ENCODE peak calls at places on chromosome 6, in four cellular contexts. K is brain microvascular endothelial cell, X is suprapubic skin, P is left lung. S is an unnamed sample.

GRCh38 chr6:168247456-168248147 is 72.0 kb downstream of the DACT2 start:
- DNase-seq in K (peak), X (no peak), P (no peak), S (no peak)

GRCh38 chr6:158231551-158232444 is 63.6 kb downstream of the GTF2H5 start:
- DNase-seq in K (peak), X (no peak), P (peak), S (peak)

GRCh38 chr6:11729083-11729482 is 49.5 kb downstream of the ADTRP start:
- DNase-seq in K (no peak), X (no peak), P (no peak), S (no peak)

GRCh38 chr6:31900917-31901414 is 920 bp downstream of the ZBTB12 start:
- DNase-seq in K (no peak), X (no peak), P (peak), S (no peak)

GRCh38 chr6:42118162-42119001 is 24.0 kb downstream of the C6orf132 start:
- DNase-seq in K (no peak), X (no peak), P (peak), S (no peak)

GRCh38 chr6:30325873-30326445 is 768 bp upstream of the TRIM39 start:
- DNase-seq in K (no peak), X (no peak), P (peak), S (no peak)

GRCh38 chr6:107323133-107323785 is 136.1 kb downstream of the PDSS2 start:
- DNase-seq in K (peak), X (no peak), P (no peak), S (no peak)

GRCh38 chr6:2038096-2038495 is 207.3 kb downstream of the GMDS start:
- DNase-seq in K (peak), X (no peak), P (no peak), S (no peak)

GRCh38 chr6:143157146-143157545 is 96.5 kb downstream of the AIG1 start:
- DNase-seq in K (no peak), X (no peak), P (no peak), S (no peak)

GRCh38 chr6:107179004-107179403 is 63.7 kb upstream of the BEND3 start:
- DNase-seq in K (peak), X (no peak), P (no peak), S (no peak)

GRCh38 chr6:18530201-18530600 is 143.1 kb downstream of the RNF144B start:
- DNase-seq in K (no peak), X (no peak), P (no peak), S (no peak)

GRCh38 chr6:30842754-30843610 is 41.3 kb upstream of the DDR1 start:
- DNase-seq in K (no peak), X (no peak), P (no peak), S (no peak)

GRCh38 chr6:71181565-71181964 is 107.0 kb upstream of the OGFRL1 start:
- DNase-seq in K (peak), X (no peak), P (no peak), S (no peak)

GRCh38 chr6:54754406-54754805 is 92.2 kb upstream of the FAM83B start:
- DNase-seq in K (no peak), X (no peak), P (no peak), S (no peak)

GRCh38 chr6:134675110-134676038 is 274.5 kb downstream of the ALDH8A1 start:
- DNase-seq in K (no peak), X (no peak), P (no peak), S (no peak)

GRCh38 chr6:75488026-75488425 is 5.6 kb downstream of the FILIP1 start:
- DNase-seq in K (peak), X (no peak), P (no peak), S (no peak)

GRCh38 chr6:89734526-89734925 is 85.1 kb downstream of the MDN1 start:
- DNase-seq in K (peak), X (no peak), P (no peak), S (no peak)

GRCh38 chr6:98747960-98748359 is 86.4 kb upstream of the POU3F2 start:
- DNase-seq in K (no peak), X (no peak), P (no peak), S (no peak)

GRCh38 chr6:38262041-38262440 is 377.7 kb downstream of the BTBD9 start:
- DNase-seq in K (peak), X (no peak), P (no peak), S (no peak)

DNA sequence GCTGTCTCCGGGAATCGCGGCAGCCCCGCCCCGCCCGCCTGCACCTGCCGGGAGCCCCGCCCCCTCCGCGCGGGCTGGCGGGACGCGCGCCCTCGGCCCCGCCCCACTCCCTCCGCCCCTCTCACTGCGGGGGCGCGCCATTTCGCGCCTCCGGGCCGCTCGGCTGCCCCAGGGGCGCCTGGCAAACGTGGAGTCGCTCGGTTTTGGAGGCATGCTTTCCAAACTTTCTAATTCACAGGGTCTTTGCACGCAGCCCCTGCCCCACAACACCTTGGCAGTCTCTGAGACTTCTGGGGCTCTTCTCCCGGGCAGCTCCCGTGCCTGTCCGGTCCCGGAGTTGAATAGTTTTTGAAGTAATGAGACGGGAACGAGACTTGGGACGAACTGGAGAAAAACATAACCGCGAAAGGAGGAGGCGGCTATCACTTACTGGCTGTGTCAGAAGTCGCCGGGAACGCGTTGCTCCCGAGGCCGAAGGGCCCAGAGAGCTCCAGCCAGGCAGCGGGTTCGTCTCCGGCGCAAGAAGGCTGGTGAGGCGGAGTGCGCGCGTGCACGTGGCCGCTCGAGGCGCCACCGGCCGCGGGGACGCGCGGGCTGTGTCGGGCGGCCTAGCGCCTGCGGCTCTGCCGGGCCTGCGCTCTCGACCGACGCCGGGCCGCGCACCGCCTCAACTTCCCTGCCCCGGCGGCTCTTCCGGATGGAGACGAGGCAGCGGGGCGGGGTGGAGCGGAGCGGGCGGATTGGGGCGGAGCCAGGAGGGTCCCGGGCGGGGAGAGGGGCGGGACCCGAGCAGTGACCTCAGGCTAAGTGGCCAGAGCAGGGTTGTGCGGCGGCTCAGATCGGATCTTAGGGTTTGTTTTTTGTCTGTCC is at the start of gene MCM9:
- DNase-seq in K (peak), X (peak), P (peak), S (peak)
- TF ChIP-seq CTCF in K (no peak), X (no peak), P (no peak), S (no peak)

GRCh38 chr6:10451394-10451793 is 36.5 kb upstream of the TFAP2A start:
- DNase-seq in K (no peak), X (no peak), P (no peak), S (no peak)
- TF ChIP-seq CTCF in K (peak), X (no peak), P (no peak), S (no peak)

DNA sequence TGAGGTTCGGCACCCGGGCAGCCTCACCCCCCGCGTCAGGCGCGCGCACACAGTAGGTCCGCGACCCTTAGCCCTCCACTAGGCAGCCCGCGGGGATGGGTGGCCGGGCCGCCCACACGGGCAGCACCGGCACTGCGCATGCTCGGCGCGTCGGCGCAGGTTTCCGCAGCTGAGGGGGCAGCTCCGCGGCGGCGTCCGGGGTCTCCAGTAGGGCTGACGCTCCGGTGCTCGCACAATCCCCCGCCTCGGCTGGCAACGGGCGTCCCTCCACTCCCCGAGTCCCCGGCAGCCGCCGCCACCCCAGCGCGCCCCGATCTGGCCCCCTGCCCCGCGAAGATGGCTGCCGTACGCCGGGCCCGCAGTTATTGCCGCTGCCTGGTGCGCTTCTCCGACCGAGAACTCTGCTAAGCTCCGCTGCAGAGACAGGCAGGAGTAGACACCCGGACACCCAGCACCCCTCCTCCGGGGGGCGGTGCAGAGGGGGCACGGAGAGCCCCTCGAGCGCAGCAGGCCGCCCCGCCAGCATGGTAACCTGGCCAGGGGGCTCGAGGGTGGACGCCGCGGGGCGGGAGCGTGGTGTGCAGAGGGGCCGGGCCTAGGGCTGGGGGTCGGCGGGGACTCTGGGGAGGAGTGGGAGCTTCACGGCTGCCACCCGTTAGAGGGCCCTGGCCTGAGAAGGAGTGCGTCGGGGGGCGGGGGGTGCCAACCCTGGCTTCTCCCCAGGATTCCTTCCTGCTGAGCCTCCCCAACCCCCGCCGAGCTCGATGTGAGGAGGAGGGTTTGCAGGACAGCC is at the start of gene FBXO9:
- DNase-seq in K (no peak), X (peak), P (peak), S (peak)
- TF ChIP-seq CTCF in K (no peak), X (no peak), P (no peak), S (no peak)

GRCh38 chr6:20559924-20560551 is 25.8 kb downstream of the CDKAL1 start:
- DNase-seq in K (no peak), X (no peak), P (no peak), S (no peak)

GRCh38 chr6:20563377-20563776 is 29.1 kb downstream of the CDKAL1 start:
- DNase-seq in K (no peak), X (no peak), P (no peak), S (no peak)

GRCh38 chr6:20564777-20565176 is 30.5 kb downstream of the CDKAL1 start:
- DNase-seq in K (no peak), X (no peak), P (no peak), S (no peak)

GRCh38 chr6:20565291-20565690 is 31.0 kb downstream of the CDKAL1 start:
- DNase-seq in K (no peak), X (no peak), P (no peak), S (no peak)

DNA sequence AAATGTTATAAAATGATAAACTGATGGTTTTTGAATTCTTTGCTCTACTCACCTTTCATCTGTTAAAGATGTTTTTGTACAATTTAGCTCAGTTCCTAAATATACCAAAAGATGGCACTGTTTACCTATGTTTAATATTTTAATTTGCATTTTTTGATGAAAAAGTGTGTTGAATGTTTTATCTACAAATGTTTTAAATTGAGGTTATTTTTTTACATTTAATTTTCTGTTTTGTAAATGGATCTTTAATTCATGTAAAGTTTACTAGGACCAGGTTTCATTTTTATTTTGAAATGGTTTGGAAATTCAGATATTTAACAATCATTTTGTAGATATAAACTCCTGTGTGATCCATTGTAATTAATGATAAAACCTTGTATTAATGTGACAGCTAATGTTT is 30.0 kb downstream of the CDKAL1 start:
- DNase-seq in K (no peak), X (no peak), P (no peak), S (no peak)
- TF ChIP-seq CTCF in K (peak), X (peak), P (peak), S (peak)

DNA sequence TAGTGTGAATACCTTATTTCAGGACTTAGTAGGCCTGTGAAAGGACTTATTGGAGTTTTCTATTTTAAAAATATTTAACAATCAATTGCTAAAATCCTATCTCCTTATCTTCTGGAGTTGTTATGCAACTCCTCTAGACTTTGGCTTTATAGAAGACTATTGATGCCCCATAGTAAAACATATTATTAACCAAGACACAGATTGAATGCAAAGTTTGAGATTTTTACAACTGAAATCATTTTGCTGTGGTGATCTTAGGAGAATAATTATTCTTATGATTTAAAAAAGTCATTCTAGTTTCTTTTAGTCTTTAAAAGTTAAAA is 4.5 kb downstream of the HEY2 start:
- DNase-seq in K (no peak), X (no peak), P (no peak), S (no peak)
- TF ChIP-seq CTCF in K (no peak), X (no peak), P (no peak), S (peak)

DNA sequence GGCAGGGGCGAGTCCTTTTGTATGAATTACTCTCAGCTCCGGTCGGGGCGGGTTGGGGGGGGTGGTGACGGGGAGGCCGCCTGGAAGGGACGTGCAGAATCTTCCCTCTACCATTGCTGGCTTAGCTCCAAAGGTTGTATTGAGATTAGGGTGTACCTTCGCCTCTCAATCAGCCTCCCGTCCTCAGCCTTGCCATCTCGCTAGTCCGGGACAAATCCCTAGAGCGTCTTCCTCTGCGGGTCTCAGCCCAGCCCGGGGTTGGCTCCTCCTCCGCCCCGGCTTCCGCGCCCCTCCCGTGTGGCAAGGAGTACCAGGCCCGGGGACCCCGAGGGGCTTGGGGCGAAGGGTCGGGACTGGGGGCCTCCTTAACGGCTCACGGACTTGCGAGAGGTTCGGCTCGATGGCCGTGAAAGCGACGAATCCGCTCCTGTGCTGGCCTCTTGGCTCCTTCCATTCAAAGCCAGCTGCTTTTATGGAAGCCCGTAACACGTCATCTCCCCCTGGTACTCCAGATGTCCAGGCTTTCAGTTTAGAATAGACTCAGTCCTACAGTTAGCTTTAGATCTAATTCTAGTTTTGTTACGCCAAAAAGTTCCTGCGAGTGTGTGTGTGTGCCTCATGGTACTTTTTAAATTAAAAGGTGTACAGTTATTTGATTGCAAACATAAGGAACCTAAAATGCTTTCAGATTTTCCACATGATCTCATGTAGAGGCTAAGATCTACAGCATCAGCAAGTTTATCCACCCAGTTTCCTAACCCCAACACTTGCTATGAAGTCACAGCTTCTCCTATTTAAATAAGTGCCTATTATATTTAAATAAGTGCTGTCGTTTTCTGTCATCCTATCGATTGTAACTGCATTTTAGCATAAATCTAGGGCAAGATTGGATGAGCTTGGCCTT is 771 bp upstream of the EEF1A1 start:
- DNase-seq in K (peak), X (peak), P (peak), S (peak)
- TF ChIP-seq CTCF in K (no peak), X (no peak), P (no peak), S (no peak)

GRCh38 chr6:108915258-108915657 is 67.0 kb downstream of the ARMC2 start:
- DNase-seq in K (no peak), X (no peak), P (no peak), S (no peak)

GRCh38 chr6:108916026-108916689 is 67.9 kb downstream of the ARMC2 start:
- DNase-seq in K (no peak), X (no peak), P (no peak), S (no peak)

GRCh38 chr6:108914235-108915022 is 66.2 kb downstream of the ARMC2 start:
- DNase-seq in K (no peak), X (no peak), P (no peak), S (no peak)
- TF ChIP-seq CTCF in K (peak), X (no peak), P (peak), S (peak)

GRCh38 chr6:5950448-5950847 is 56.3 kb downstream of the NRN1 start:
- DNase-seq in K (peak), X (no peak), P (no peak), S (no peak)
- TF ChIP-seq CTCF in K (peak), X (no peak), P (peak), S (peak)

GRCh38 chr6:6803180-6803978 is 214.9 kb downstream of the LY86 start:
- DNase-seq in K (no peak), X (no peak), P (no peak), S (no peak)
- TF ChIP-seq CTCF in K (no peak), X (no peak), P (no peak), S (no peak)